ENCODE peak calls at places on chromosome 6, in eight cellular contexts. One of them, this sample, is unnamed.

GRCh38 chr6:2651966-2652365 is 98.8 kb downstream of the MYLK4 start:
- DNase-seq in effector CD8-positive, alpha-beta T cell: no peak
- DNase-seq in GM23248: no peak
- DNase-seq in WTC11: no peak
- DNase-seq in Right ventricle myocardium inferior: no peak
- DNase-seq in MM.1S: no peak
- DNase-seq in heart left ventricle: no peak
- DNase-seq in NCI-H345: no peak
- DNase-seq in this sample: no peak

GRCh38 chr6:137076277-137077068 is 31.7 kb upstream of the IL20RA start:
- DNase-seq in effector CD8-positive, alpha-beta T cell: peak
- DNase-seq in GM23248: peak
- DNase-seq in WTC11: peak
- DNase-seq in Right ventricle myocardium inferior: peak
- DNase-seq in MM.1S: peak
- DNase-seq in heart left ventricle: peak
- DNase-seq in NCI-H345: peak
- DNase-seq in this sample: peak

GRCh38 chr6:13853871-13854270 is 39.5 kb upstream of the MCUR1 start:
- DNase-seq in effector CD8-positive, alpha-beta T cell: no peak
- DNase-seq in GM23248: no peak
- DNase-seq in WTC11: no peak
- DNase-seq in Right ventricle myocardium inferior: no peak
- DNase-seq in MM.1S: no peak
- DNase-seq in heart left ventricle: no peak
- DNase-seq in NCI-H345: no peak
- DNase-seq in this sample: no peak

GRCh38 chr6:16602035-16602434 is 159.2 kb downstream of the ATXN1 start:
- DNase-seq in effector CD8-positive, alpha-beta T cell: no peak
- DNase-seq in GM23248: no peak
- DNase-seq in WTC11: no peak
- DNase-seq in Right ventricle myocardium inferior: no peak
- DNase-seq in MM.1S: no peak
- DNase-seq in heart left ventricle: no peak
- DNase-seq in NCI-H345: no peak
- DNase-seq in this sample: no peak

GRCh38 chr6:19547507-19547906 is 289.7 kb upstream of the ID4 start:
- DNase-seq in effector CD8-positive, alpha-beta T cell: no peak
- DNase-seq in GM23248: no peak
- DNase-seq in WTC11: no peak
- DNase-seq in Right ventricle myocardium inferior: no peak
- DNase-seq in MM.1S: no peak
- DNase-seq in heart left ventricle: no peak
- DNase-seq in NCI-H345: no peak
- DNase-seq in this sample: no peak

GRCh38 chr6:45438849-45439406 is 61.2 kb upstream of the SUPT3H start:
- DNase-seq in effector CD8-positive, alpha-beta T cell: no peak
- DNase-seq in GM23248: peak
- DNase-seq in WTC11: no peak
- DNase-seq in Right ventricle myocardium inferior: no peak
- DNase-seq in MM.1S: no peak
- DNase-seq in heart left ventricle: no peak
- DNase-seq in NCI-H345: no peak
- DNase-seq in this sample: no peak

GRCh38 chr6:133202610-133203343 is 38.4 kb upstream of the EYA4 start:
- DNase-seq in effector CD8-positive, alpha-beta T cell: no peak
- DNase-seq in GM23248: peak
- DNase-seq in WTC11: no peak
- DNase-seq in Right ventricle myocardium inferior: no peak
- DNase-seq in MM.1S: no peak
- DNase-seq in heart left ventricle: no peak
- DNase-seq in NCI-H345: no peak
- DNase-seq in this sample: no peak

GRCh38 chr6:151075943-151076555 is 163.7 kb upstream of the AKAP12 start:
- DNase-seq in effector CD8-positive, alpha-beta T cell: no peak
- DNase-seq in GM23248: no peak
- DNase-seq in WTC11: no peak
- DNase-seq in Right ventricle myocardium inferior: no peak
- DNase-seq in MM.1S: no peak
- DNase-seq in heart left ventricle: no peak
- DNase-seq in NCI-H345: no peak
- DNase-seq in this sample: no peak

GRCh38 chr6:121835662-121836061 is 400.2 kb downstream of the GJA1 start:
- DNase-seq in effector CD8-positive, alpha-beta T cell: no peak
- DNase-seq in GM23248: no peak
- DNase-seq in WTC11: no peak
- DNase-seq in Right ventricle myocardium inferior: no peak
- DNase-seq in MM.1S: no peak
- DNase-seq in heart left ventricle: no peak
- DNase-seq in NCI-H345: no peak
- DNase-seq in this sample: no peak

GRCh38 chr6:95866732-95867131 is 149.0 kb upstream of the FUT9 start:
- DNase-seq in effector CD8-positive, alpha-beta T cell: no peak
- DNase-seq in GM23248: no peak
- DNase-seq in WTC11: peak
- DNase-seq in Right ventricle myocardium inferior: no peak
- DNase-seq in MM.1S: peak
- DNase-seq in heart left ventricle: no peak
- DNase-seq in NCI-H345: peak
- DNase-seq in this sample: no peak

GRCh38 chr6:168956141-168956838 is 297.4 kb downstream of the THBS2 start:
- DNase-seq in effector CD8-positive, alpha-beta T cell: no peak
- DNase-seq in GM23248: peak
- DNase-seq in WTC11: no peak
- DNase-seq in Right ventricle myocardium inferior: no peak
- DNase-seq in MM.1S: no peak
- DNase-seq in heart left ventricle: no peak
- DNase-seq in NCI-H345: no peak
- DNase-seq in this sample: no peak

GRCh38 chr6:44329858-44330257 is 12.6 kb upstream of the SPATS1 start:
- DNase-seq in effector CD8-positive, alpha-beta T cell: no peak
- DNase-seq in GM23248: no peak
- DNase-seq in WTC11: no peak
- DNase-seq in Right ventricle myocardium inferior: no peak
- DNase-seq in MM.1S: no peak
- DNase-seq in heart left ventricle: no peak
- DNase-seq in NCI-H345: no peak
- DNase-seq in this sample: no peak

GRCh38 chr6:139698526-139699182 is 324.2 kb upstream of the CITED2 start:
- DNase-seq in effector CD8-positive, alpha-beta T cell: no peak
- DNase-seq in GM23248: peak
- DNase-seq in WTC11: no peak
- DNase-seq in Right ventricle myocardium inferior: no peak
- DNase-seq in MM.1S: no peak
- DNase-seq in heart left ventricle: no peak
- DNase-seq in NCI-H345: no peak
- DNase-seq in this sample: no peak

GRCh38 chr6:138246650-138247440 is 28.6 kb upstream of the PBOV1 start:
- DNase-seq in effector CD8-positive, alpha-beta T cell: no peak
- DNase-seq in GM23248: no peak
- DNase-seq in WTC11: no peak
- DNase-seq in Right ventricle myocardium inferior: no peak
- DNase-seq in MM.1S: no peak
- DNase-seq in heart left ventricle: no peak
- DNase-seq in NCI-H345: no peak
- DNase-seq in this sample: no peak

GRCh38 chr6:24240943-24241342 is 114.9 kb downstream of the NRSN1 start:
- DNase-seq in effector CD8-positive, alpha-beta T cell: no peak
- DNase-seq in GM23248: no peak
- DNase-seq in WTC11: no peak
- DNase-seq in Right ventricle myocardium inferior: no peak
- DNase-seq in MM.1S: no peak
- DNase-seq in heart left ventricle: no peak
- DNase-seq in NCI-H345: no peak
- DNase-seq in this sample: no peak

GRCh38 chr6:72580281-72580940 is 41.5 kb upstream of the KCNQ5 start:
- DNase-seq in effector CD8-positive, alpha-beta T cell: no peak
- DNase-seq in GM23248: peak
- DNase-seq in WTC11: peak
- DNase-seq in Right ventricle myocardium inferior: no peak
- DNase-seq in MM.1S: peak
- DNase-seq in heart left ventricle: no peak
- DNase-seq in NCI-H345: peak
- DNase-seq in this sample: no peak

GRCh38 chr6:33206864-33207568 is 1.3 kb upstream of the RING1 start:
- DNase-seq in effector CD8-positive, alpha-beta T cell: no peak
- DNase-seq in GM23248: peak
- DNase-seq in WTC11: no peak
- DNase-seq in Right ventricle myocardium inferior: no peak
- DNase-seq in MM.1S: no peak
- DNase-seq in heart left ventricle: no peak
- DNase-seq in NCI-H345: no peak
- DNase-seq in this sample: peak

GRCh38 chr6:13331516-13332348 is 3.4 kb upstream of the TBC1D7 start:
- DNase-seq in effector CD8-positive, alpha-beta T cell: no peak
- DNase-seq in GM23248: peak
- DNase-seq in WTC11: no peak
- DNase-seq in Right ventricle myocardium inferior: no peak
- DNase-seq in MM.1S: peak
- DNase-seq in heart left ventricle: no peak
- DNase-seq in NCI-H345: no peak
- DNase-seq in this sample: no peak

GRCh38 chr6:2767327-2767985 is 2.3 kb downstream of the WRNIP1 start:
- DNase-seq in effector CD8-positive, alpha-beta T cell: no peak
- DNase-seq in GM23248: peak
- DNase-seq in WTC11: no peak
- DNase-seq in Right ventricle myocardium inferior: no peak
- DNase-seq in MM.1S: no peak
- DNase-seq in heart left ventricle: no peak
- DNase-seq in NCI-H345: no peak
- DNase-seq in this sample: no peak

GRCh38 chr6:5809471-5809870 is 197.3 kb downstream of the NRN1 start:
- DNase-seq in effector CD8-positive, alpha-beta T cell: no peak
- DNase-seq in GM23248: no peak
- DNase-seq in WTC11: no peak
- DNase-seq in Right ventricle myocardium inferior: no peak
- DNase-seq in MM.1S: no peak
- DNase-seq in heart left ventricle: no peak
- DNase-seq in NCI-H345: no peak
- DNase-seq in this sample: no peak

GRCh38 chr6:133632206-133632605 is 256.7 kb upstream of the TCF21 start:
- DNase-seq in effector CD8-positive, alpha-beta T cell: no peak
- DNase-seq in GM23248: peak
- DNase-seq in WTC11: no peak
- DNase-seq in Right ventricle myocardium inferior: no peak
- DNase-seq in MM.1S: no peak
- DNase-seq in heart left ventricle: no peak
- DNase-seq in NCI-H345: no peak
- DNase-seq in this sample: no peak

GRCh38 chr6:3119040-3119723 is 671 bp downstream of the BPHL start:
- DNase-seq in effector CD8-positive, alpha-beta T cell: no peak
- DNase-seq in GM23248: peak
- DNase-seq in WTC11: no peak
- DNase-seq in Right ventricle myocardium inferior: no peak
- DNase-seq in MM.1S: peak
- DNase-seq in heart left ventricle: no peak
- DNase-seq in NCI-H345: no peak
- DNase-seq in this sample: no peak

GRCh38 chr6:105484238-105485161 is 81.6 kb upstream of the PREP start:
- DNase-seq in effector CD8-positive, alpha-beta T cell: no peak
- DNase-seq in GM23248: peak
- DNase-seq in WTC11: no peak
- DNase-seq in Right ventricle myocardium inferior: no peak
- DNase-seq in MM.1S: peak
- DNase-seq in heart left ventricle: no peak
- DNase-seq in NCI-H345: peak
- DNase-seq in this sample: no peak

GRCh38 chr6:139699335-139699734 is 324.9 kb upstream of the CITED2 start:
- DNase-seq in effector CD8-positive, alpha-beta T cell: no peak
- DNase-seq in GM23248: peak
- DNase-seq in WTC11: no peak
- DNase-seq in Right ventricle myocardium inferior: no peak
- DNase-seq in MM.1S: no peak
- DNase-seq in heart left ventricle: no peak
- DNase-seq in NCI-H345: no peak
- DNase-seq in this sample: no peak

This sample was measured in kidney.